ENCODE peak calls at places on chromosome 13, in five cellular contexts. A is IMR-90, X is H9, V is neuronal stem cell, G is H1. W is an unnamed sample.

GRCh38 chr13:64078480-64078936 is 2662.9 kb upstream of the PCDH20 start:
- DNase-seq in A (no peak), X (no peak), V (no peak), G (no peak), W (no peak)

GRCh38 chr13:93977986-93978385 is 501.5 kb downstream of the DCT start:
- DNase-seq in A (no peak), X (no peak), V (no peak), G (no peak), W (peak)

GRCh38 chr13:94617389-94618000 is 15.8 kb downstream of the GPR180 start:
- DNase-seq in A (no peak), X (no peak), V (peak), G (no peak), W (peak)

GRCh38 chr13:98576215-98576945 is 527 bp downstream of the STK24 start:
- DNase-seq in A (no peak), X (no peak), V (peak), G (no peak), W (peak)

GRCh38 chr13:28576037-28576436 is 81.1 kb upstream of the FLT1 start:
- DNase-seq in A (no peak), X (no peak), V (no peak), G (no peak), W (no peak)

GRCh38 chr13:76330756-76331155 is 555.4 kb downstream of the KCTD12 start:
- DNase-seq in A (no peak), X (no peak), V (no peak), G (no peak), W (no peak)

GRCh38 chr13:109182777-109183465 is 553.5 kb downstream of the MYO16 start:
- DNase-seq in A (peak), X (peak), V (no peak), G (no peak), W (peak)

GRCh38 chr13:79463604-79464003 is 17.4 kb upstream of the NDFIP2 start:
- DNase-seq in A (no peak), X (no peak), V (no peak), G (no peak), W (no peak)

GRCh38 chr13:22482496-22483000 is 698.2 kb upstream of the SGCG start:
- DNase-seq in A (no peak), X (no peak), V (no peak), G (no peak), W (no peak)

GRCh38 chr13:18739310-18739709 is 442.3 kb downstream of the TUBA3C start:
- DNase-seq in A (no peak), X (no peak), V (no peak), G (no peak), W (no peak)

GRCh38 chr13:71867101-71867814 is at the start of gene DACH1:
- DNase-seq in A (peak), X (peak), V (peak), G (no peak), W (peak)

GRCh38 chr13:38262211-38262610 is 87.4 kb upstream of the UFM1 start:
- DNase-seq in A (no peak), X (no peak), V (no peak), G (no peak), W (no peak)

GRCh38 chr13:73167046-73167820 is 108.4 kb downstream of the KLF5 start:
- DNase-seq in A (no peak), X (no peak), V (no peak), G (no peak), W (no peak)

GRCh38 chr13:99384468-99384867 is 77.3 kb upstream of the GPR183 start:
- DNase-seq in A (no peak), X (peak), V (no peak), G (no peak), W (no peak)

GRCh38 chr13:38166121-38166520 is 183.5 kb upstream of the UFM1 start:
- DNase-seq in A (no peak), X (no peak), V (no peak), G (no peak), W (no peak)

GRCh38 chr13:92657565-92657964 is 569.0 kb upstream of the GPC6 start:
- DNase-seq in A (peak), X (no peak), V (no peak), G (no peak), W (no peak)

GRCh38 chr13:28568286-28568685 is 73.4 kb upstream of the FLT1 start:
- DNase-seq in A (peak), X (no peak), V (no peak), G (no peak), W (no peak)

GRCh38 chr13:105406551-105406950 is 1128.9 kb downstream of the EFNB2 start:
- DNase-seq in A (no peak), X (no peak), V (no peak), G (no peak), W (no peak)

GRCh38 chr13:100547805-100548204 is 40.8 kb downstream of the GGACT start:
- DNase-seq in A (no peak), X (no peak), V (no peak), G (no peak), W (no peak)

GRCh38 chr13:19680751-19681150 is 47.3 kb downstream of the MPHOSPH8 start:
- DNase-seq in A (peak), X (no peak), V (no peak), G (no peak), W (no peak)

GRCh38 chr13:40406405-40407138 is 259.9 kb downstream of the FOXO1 start:
- DNase-seq in A (peak), X (no peak), V (no peak), G (no peak), W (no peak)

GRCh38 chr13:79385694-79386093 is 20.4 kb downstream of the RBM26 start:
- DNase-seq in A (no peak), X (no peak), V (no peak), G (no peak), W (no peak)

GRCh38 chr13:44109986-44110640 is 230.4 kb downstream of the LACC1 start:
- DNase-seq in A (no peak), X (no peak), V (no peak), G (no peak), W (no peak)

GRCh38 chr13:42215578-42216421 is 56.2 kb upstream of the AKAP11 start:
- DNase-seq in A (peak), X (peak), V (peak), G (no peak), W (peak)

GRCh38 chr13:43206858-43207257 is 183.5 kb downstream of the DNAJC15 start:
- DNase-seq in A (no peak), X (no peak), V (no peak), G (no peak), W (no peak)

GRCh38 chr13:36709136-36709895 is 35.5 kb downstream of the SERTM1 start:
- DNase-seq in A (no peak), X (no peak), V (no peak), G (no peak), W (no peak)

GRCh38 chr13:27644302-27644701 is 22.6 kb downstream of the POLR1D start:
- DNase-seq in A (peak), X (no peak), V (no peak), G (no peak), W (no peak)

GRCh38 chr13:23427342-23428182 is 5.9 kb downstream of the SACS start:
- DNase-seq in A (peak), X (no peak), V (no peak), G (no peak), W (no peak)

GRCh38 chr13:60617863-60618733 is 221.1 kb downstream of the TDRD3 start:
- DNase-seq in A (peak), X (peak), V (no peak), G (peak), W (peak)

GRCh38 chr13:99969934-99970760 is 1.4 kb downstream of the ZIC5 start:
- DNase-seq in A (no peak), X (peak), V (no peak), G (no peak), W (peak)

GRCh38 chr13:76937416-76937815 is 10.9 kb upstream of the ACOD1 start:
- DNase-seq in A (peak), X (no peak), V (no peak), G (no peak), W (no peak)

DNA sequence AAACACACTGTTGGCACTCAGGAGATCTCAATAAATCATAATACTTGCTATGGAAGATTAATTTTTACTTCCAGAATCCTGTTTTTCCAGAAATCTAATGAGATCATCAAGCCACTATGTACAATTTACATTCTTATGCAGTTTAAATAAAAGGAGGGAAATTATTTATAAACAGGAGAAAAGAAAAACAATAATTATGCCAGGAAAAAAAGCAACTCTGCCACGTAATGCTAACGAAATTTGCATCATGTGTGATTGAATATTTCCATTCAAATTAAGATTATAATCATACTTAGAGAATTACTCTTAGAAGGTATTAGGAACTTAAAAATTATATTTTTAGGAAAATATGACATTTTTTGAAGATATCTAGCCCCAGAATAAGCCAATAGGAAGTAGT is 13.0 kb downstream of the FAM124A start:
- DNase-seq in A (no peak), X (no peak), V (no peak), G (no peak), W (no peak)
- H3K27ac ChIP-seq in A (no peak), X (no peak), V (no peak), G (no peak), W (no peak)

DNA sequence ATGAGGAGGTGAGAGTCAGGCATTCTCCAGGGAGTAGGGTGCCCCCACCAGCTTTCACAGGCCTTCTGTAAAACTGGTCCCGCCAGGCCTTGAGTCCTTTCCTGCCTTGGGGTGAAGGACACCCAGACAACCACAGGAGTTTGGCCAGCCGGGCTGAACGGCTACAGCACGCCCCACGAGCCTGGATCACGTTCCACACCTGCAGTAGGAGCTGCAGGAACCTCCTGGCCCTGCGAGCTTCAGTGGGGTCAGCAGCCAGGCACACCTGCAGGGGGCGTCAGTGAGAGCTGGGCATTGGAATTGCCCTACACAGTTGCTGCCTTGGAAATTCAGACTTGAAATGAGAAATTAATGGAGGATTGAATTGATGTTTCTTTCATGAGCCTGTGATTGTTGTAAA is 45.7 kb downstream of the COL4A2 start:
- DNase-seq in A (no peak), X (peak), V (no peak), G (no peak), W (no peak)
- H4K8ac ChIP-seq in A (no peak), X (no peak), V (no peak), G (no peak), W (no peak)

DNA sequence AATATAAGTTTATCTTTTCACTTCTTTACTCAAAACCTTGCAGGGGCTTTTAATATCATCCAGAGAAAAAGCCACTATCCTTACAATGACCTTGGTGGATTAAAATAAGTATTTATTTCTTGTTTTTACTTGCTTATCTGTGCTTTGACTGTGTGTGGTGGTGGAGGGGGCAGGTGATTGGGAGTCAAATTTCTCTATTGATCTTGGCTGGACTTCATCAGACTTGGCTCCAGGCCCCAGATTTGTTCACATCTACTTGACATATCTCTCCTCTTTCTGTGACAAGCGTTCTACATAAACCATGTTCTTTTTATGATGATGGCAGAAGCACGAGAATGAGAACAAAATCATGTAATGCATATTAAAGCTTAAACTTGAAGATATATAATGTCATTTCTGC is 670.8 kb downstream of the PCDH17 start:
- DNase-seq in A (no peak), X (no peak), V (no peak), G (no peak), W (no peak)
- H3K23ac ChIP-seq in A (no peak), X (no peak), V (no peak), G (no peak), W (no peak)

GRCh38 chr13:34419025-34419424 is 523.0 kb upstream of the NBEA start:
- DNase-seq in A (no peak), X (no peak), V (no peak), G (no peak), W (no peak)

GRCh38 chr13:34421849-34422475 is 520.1 kb upstream of the NBEA start:
- DNase-seq in A (no peak), X (no peak), V (no peak), G (no peak), W (no peak)

GRCh38 chr13:34416833-34417425 is 525.1 kb upstream of the NBEA start:
- DNase-seq in A (peak), X (no peak), V (no peak), G (no peak), W (no peak)

GRCh38 chr13:34425307-34425949 is 516.6 kb upstream of the NBEA start:
- DNase-seq in A (no peak), X (no peak), V (no peak), G (no peak), W (peak)

GRCh38 chr13:34420975-34421719 is 520.9 kb upstream of the NBEA start:
- DNase-seq in A (no peak), X (no peak), V (no peak), G (no peak), W (no peak)
- H3K27ac ChIP-seq in A (no peak), X (no peak), V (no peak), G (no peak), W (no peak)

GRCh38 chr13:110706570-110707378 is 858 bp upstream of the CARS2 start:
- DNase-seq in A (no peak), X (no peak), V (no peak), G (no peak), W (peak)

GRCh38 chr13:110702591-110703526 is 3.1 kb downstream of the CARS2 start:
- DNase-seq in A (peak), X (no peak), V (no peak), G (no peak), W (no peak)

GRCh38 chr13:110702089-110702488 is 3.8 kb downstream of the CARS2 start:
- DNase-seq in A (no peak), X (no peak), V (no peak), G (no peak), W (no peak)

GRCh38 chr13:110705826-110706569 is at the start of gene CARS2:
- DNase-seq in A (peak), X (peak), V (peak), G (peak), W (peak)

GRCh38 chr13:110705356-110705825 is 525 bp downstream of the CARS2 start:
- DNase-seq in A (no peak), X (no peak), V (no peak), G (no peak), W (no peak)
- H4K8ac ChIP-seq in A (peak), X (no peak), V (peak), G (no peak), W (no peak)

GRCh38 chr13:81602236-81602635 is 1261.3 kb upstream of the SPRY2 start:
- DNase-seq in A (no peak), X (no peak), V (no peak), G (no peak), W (no peak)
- H3K23ac ChIP-seq in A (no peak), X (no peak), V (no peak), G (no peak), W (no peak)

W was measured in mesendoderm.